ENCODE peak calls at places on chromosome 17, in ten cellular contexts. One of them, this sample, is unnamed.

GRCh38 chr17:73266796-73267195 is 5.1 kb upstream of the CPSF4L start:
- DNase-seq in HL-60: no peak
- DNase-seq in GM23338: no peak
- DNase-seq in Calu3: no peak
- DNase-seq in AG10803: no peak
- DNase-seq in stimulated activated CD4-positive, alpha-beta T cell treated with anti-CD3 and anti-CD28 coated beads, Interleukin-4, amount 100 ng/mL, for 1 hour: no peak
- DNase-seq in T-cell: no peak
- DNase-seq in upper lobe of right lung: no peak
- DNase-seq in cardiac fibroblast: no peak
- DNase-seq in ovary: no peak
- DNase-seq in this sample: no peak

GRCh38 chr17:7922499-7923289 is 6.6 kb upstream of the RNF227 start:
- DNase-seq in HL-60: no peak
- DNase-seq in GM23338: peak
- DNase-seq in Calu3: peak
- DNase-seq in AG10803: peak
- DNase-seq in stimulated activated CD4-positive, alpha-beta T cell treated with anti-CD3 and anti-CD28 coated beads, Interleukin-4, amount 100 ng/mL, for 1 hour: peak
- DNase-seq in T-cell: peak
- DNase-seq in upper lobe of right lung: peak
- DNase-seq in cardiac fibroblast: peak
- DNase-seq in ovary: peak
- DNase-seq in this sample: peak

GRCh38 chr17:57762375-57762916 is 17.3 kb upstream of the CCDC182 start:
- DNase-seq in HL-60: no peak
- DNase-seq in GM23338: peak
- DNase-seq in Calu3: no peak
- DNase-seq in AG10803: no peak
- DNase-seq in stimulated activated CD4-positive, alpha-beta T cell treated with anti-CD3 and anti-CD28 coated beads, Interleukin-4, amount 100 ng/mL, for 1 hour: no peak
- DNase-seq in T-cell: no peak
- DNase-seq in upper lobe of right lung: no peak
- DNase-seq in cardiac fibroblast: no peak
- DNase-seq in ovary: no peak
- DNase-seq in this sample: no peak

GRCh38 chr17:44543213-44543904 is 13.9 kb upstream of the FZD2 start:
- DNase-seq in HL-60: no peak
- DNase-seq in GM23338: peak
- DNase-seq in Calu3: peak
- DNase-seq in AG10803: peak
- DNase-seq in stimulated activated CD4-positive, alpha-beta T cell treated with anti-CD3 and anti-CD28 coated beads, Interleukin-4, amount 100 ng/mL, for 1 hour: no peak
- DNase-seq in T-cell: no peak
- DNase-seq in upper lobe of right lung: no peak
- DNase-seq in cardiac fibroblast: peak
- DNase-seq in ovary: peak
- DNase-seq in this sample: peak

GRCh38 chr17:29215717-29216116 is 30.9 kb upstream of the CRYBA1 start:
- DNase-seq in HL-60: no peak
- DNase-seq in GM23338: no peak
- DNase-seq in Calu3: no peak
- DNase-seq in AG10803: peak
- DNase-seq in stimulated activated CD4-positive, alpha-beta T cell treated with anti-CD3 and anti-CD28 coated beads, Interleukin-4, amount 100 ng/mL, for 1 hour: no peak
- DNase-seq in T-cell: no peak
- DNase-seq in upper lobe of right lung: no peak
- DNase-seq in cardiac fibroblast: peak
- DNase-seq in ovary: no peak
- DNase-seq in this sample: no peak

GRCh38 chr17:50558955-50559614 is 1.4 kb upstream of the CACNA1G start:
- DNase-seq in HL-60: peak
- DNase-seq in GM23338: peak
- DNase-seq in Calu3: no peak
- DNase-seq in AG10803: no peak
- DNase-seq in stimulated activated CD4-positive, alpha-beta T cell treated with anti-CD3 and anti-CD28 coated beads, Interleukin-4, amount 100 ng/mL, for 1 hour: no peak
- DNase-seq in T-cell: no peak
- DNase-seq in upper lobe of right lung: peak
- DNase-seq in cardiac fibroblast: no peak
- DNase-seq in ovary: peak
- DNase-seq in this sample: no peak

GRCh38 chr17:20733923-20734322 is 154.4 kb downstream of the CDRT15L2 start:
- DNase-seq in HL-60: no peak
- DNase-seq in GM23338: no peak
- DNase-seq in Calu3: no peak
- DNase-seq in AG10803: no peak
- DNase-seq in stimulated activated CD4-positive, alpha-beta T cell treated with anti-CD3 and anti-CD28 coated beads, Interleukin-4, amount 100 ng/mL, for 1 hour: no peak
- DNase-seq in T-cell: no peak
- DNase-seq in upper lobe of right lung: no peak
- DNase-seq in cardiac fibroblast: no peak
- DNase-seq in ovary: no peak
- DNase-seq in this sample: no peak

GRCh38 chr17:50636145-50636803 is 1.6 kb downstream of the ABCC3 start:
- DNase-seq in HL-60: no peak
- DNase-seq in GM23338: no peak
- DNase-seq in Calu3: no peak
- DNase-seq in AG10803: no peak
- DNase-seq in stimulated activated CD4-positive, alpha-beta T cell treated with anti-CD3 and anti-CD28 coated beads, Interleukin-4, amount 100 ng/mL, for 1 hour: no peak
- DNase-seq in T-cell: no peak
- DNase-seq in upper lobe of right lung: no peak
- DNase-seq in cardiac fibroblast: no peak
- DNase-seq in ovary: no peak
- DNase-seq in this sample: no peak

GRCh38 chr17:69434164-69434579 is 19.7 kb downstream of the MAP2K6 start:
- DNase-seq in HL-60: no peak
- DNase-seq in GM23338: no peak
- DNase-seq in Calu3: peak
- DNase-seq in AG10803: no peak
- DNase-seq in stimulated activated CD4-positive, alpha-beta T cell treated with anti-CD3 and anti-CD28 coated beads, Interleukin-4, amount 100 ng/mL, for 1 hour: no peak
- DNase-seq in T-cell: no peak
- DNase-seq in upper lobe of right lung: no peak
- DNase-seq in cardiac fibroblast: peak
- DNase-seq in ovary: no peak
- DNase-seq in this sample: no peak

GRCh38 chr17:30251931-30252330 is 16.4 kb upstream of the SLC6A4 start:
- DNase-seq in HL-60: no peak
- DNase-seq in GM23338: no peak
- DNase-seq in Calu3: no peak
- DNase-seq in AG10803: no peak
- DNase-seq in stimulated activated CD4-positive, alpha-beta T cell treated with anti-CD3 and anti-CD28 coated beads, Interleukin-4, amount 100 ng/mL, for 1 hour: no peak
- DNase-seq in T-cell: no peak
- DNase-seq in upper lobe of right lung: no peak
- DNase-seq in cardiac fibroblast: no peak
- DNase-seq in ovary: no peak
- DNase-seq in this sample: no peak

GRCh38 chr17:58321571-58322525 is 6.7 kb downstream of the TSPOAP1 start:
- DNase-seq in HL-60: no peak
- DNase-seq in GM23338: no peak
- DNase-seq in Calu3: no peak
- DNase-seq in AG10803: no peak
- DNase-seq in stimulated activated CD4-positive, alpha-beta T cell treated with anti-CD3 and anti-CD28 coated beads, Interleukin-4, amount 100 ng/mL, for 1 hour: no peak
- DNase-seq in T-cell: no peak
- DNase-seq in upper lobe of right lung: peak
- DNase-seq in cardiac fibroblast: no peak
- DNase-seq in ovary: peak
- DNase-seq in this sample: no peak

GRCh38 chr17:75074532-75074931 is 13.2 kb upstream of the SLC16A5 start:
- DNase-seq in HL-60: no peak
- DNase-seq in GM23338: no peak
- DNase-seq in Calu3: no peak
- DNase-seq in AG10803: no peak
- DNase-seq in stimulated activated CD4-positive, alpha-beta T cell treated with anti-CD3 and anti-CD28 coated beads, Interleukin-4, amount 100 ng/mL, for 1 hour: no peak
- DNase-seq in T-cell: no peak
- DNase-seq in upper lobe of right lung: no peak
- DNase-seq in cardiac fibroblast: no peak
- DNase-seq in ovary: no peak
- DNase-seq in this sample: no peak

GRCh38 chr17:45857977-45858708 is 13.5 kb downstream of the SPPL2C start:
- DNase-seq in HL-60: no peak
- DNase-seq in GM23338: peak
- DNase-seq in Calu3: peak
- DNase-seq in AG10803: peak
- DNase-seq in stimulated activated CD4-positive, alpha-beta T cell treated with anti-CD3 and anti-CD28 coated beads, Interleukin-4, amount 100 ng/mL, for 1 hour: no peak
- DNase-seq in T-cell: no peak
- DNase-seq in upper lobe of right lung: no peak
- DNase-seq in cardiac fibroblast: peak
- DNase-seq in ovary: no peak
- DNase-seq in this sample: no peak

GRCh38 chr17:40329981-40330794 is 21.2 kb downstream of the RARA start:
- DNase-seq in HL-60: peak
- DNase-seq in GM23338: no peak
- DNase-seq in Calu3: no peak
- DNase-seq in AG10803: no peak
- DNase-seq in stimulated activated CD4-positive, alpha-beta T cell treated with anti-CD3 and anti-CD28 coated beads, Interleukin-4, amount 100 ng/mL, for 1 hour: no peak
- DNase-seq in T-cell: no peak
- DNase-seq in upper lobe of right lung: peak
- DNase-seq in cardiac fibroblast: no peak
- DNase-seq in ovary: no peak
- DNase-seq in this sample: no peak

GRCh38 chr17:83065660-83066542 is 13.5 kb upstream of the METRNL start:
- DNase-seq in HL-60: no peak
- DNase-seq in GM23338: no peak
- DNase-seq in Calu3: no peak
- DNase-seq in AG10803: no peak
- DNase-seq in stimulated activated CD4-positive, alpha-beta T cell treated with anti-CD3 and anti-CD28 coated beads, Interleukin-4, amount 100 ng/mL, for 1 hour: peak
- DNase-seq in T-cell: no peak
- DNase-seq in upper lobe of right lung: peak
- DNase-seq in cardiac fibroblast: no peak
- DNase-seq in ovary: peak
- DNase-seq in this sample: no peak

This sample was measured in A549.